ENCODE peak calls at places on chromosome 21, in six cellular contexts. Q, V, O, I, Y and F are unnamed samples.
A peak's percentile ranks its signal among the peaks of the same experiment; 100 is the strongest.

GRCh38 chr21:43367296-43367695 is 59.6 kb downstream of the SIK1 start:
- DNase-seq in Q (no peak), V (no peak), O (no peak), I (no peak), Y (no peak), F (no peak)

GRCh38 chr21:17925900-17926299 is 106.7 kb upstream of the C21orf91 start:
- DNase-seq in Q (peak; percentile 12), V (no peak), O (no peak), I (no peak), Y (peak; percentile 56), F (no peak)

GRCh38 chr21:35390013-35390776 is 341.1 kb upstream of the RUNX1 start:
- DNase-seq in Q (no peak), V (no peak), O (no peak), I (no peak), Y (peak; percentile 89), F (no peak)

GRCh38 chr21:17780539-17780938 is 38.6 kb downstream of the C21orf91 start:
- DNase-seq in Q (no peak), V (no peak), O (no peak), I (no peak), Y (no peak), F (no peak)

GRCh38 chr21:34147835-34148804 is 74.7 kb downstream of the MRPS6 start:
- DNase-seq in Q (no peak), V (no peak), O (no peak), I (no peak), Y (no peak), F (no peak)

GRCh38 chr21:44282370-44282769 is 3.3 kb upstream of the AIRE start:
- DNase-seq in Q (no peak), V (no peak), O (no peak), I (no peak), Y (no peak), F (no peak)

GRCh38 chr21:42453301-42454220 is 42.5 kb downstream of the RSPH1 start:
- DNase-seq in Q (peak; percentile 25), V (no peak), O (no peak), I (no peak), Y (no peak), F (no peak)

GRCh38 chr21:23016617-23017016 is 2018.4 kb downstream of the NCAM2 start:
- DNase-seq in Q (peak; percentile 11), V (no peak), O (no peak), I (no peak), Y (peak; percentile 33), F (no peak)

GRCh38 chr21:45555557-45556301 is 13.5 kb upstream of the SLC19A1 start:
- DNase-seq in Q (peak; percentile 79), V (peak; percentile 78), O (peak; percentile 44), I (no peak), Y (peak; percentile 76), F (peak; percentile 78)

GRCh38 chr21:46050651-46051378 is 47.1 kb upstream of the COL6A2 start:
- DNase-seq in Q (no peak), V (no peak), O (no peak), I (no peak), Y (no peak), F (peak; percentile 8)

GRCh38 chr21:16913010-16913409 is 599.8 kb upstream of the CXADR start:
- DNase-seq in Q (no peak), V (no peak), O (no peak), I (no peak), Y (peak; percentile 14), F (no peak)

GRCh38 chr21:33847586-33848251 is 67.9 kb downstream of the ATP5PO start:
- DNase-seq in Q (no peak), V (no peak), O (no peak), I (no peak), Y (no peak), F (no peak)

GRCh38 chr21:42361286-42361685 is 5.0 kb downstream of the TFF1 start:
- DNase-seq in Q (no peak), V (no peak), O (no peak), I (no peak), Y (no peak), F (no peak)

GRCh38 chr21:40043423-40043822 is 176.2 kb downstream of the PCP4 start:
- DNase-seq in Q (no peak), V (no peak), O (no peak), I (no peak), Y (no peak), F (no peak)
- TF ChIP-seq CTCF in Q (no peak), V (peak; percentile 12), O (no peak), I (no peak), Y (no peak), F (no peak)

DNA sequence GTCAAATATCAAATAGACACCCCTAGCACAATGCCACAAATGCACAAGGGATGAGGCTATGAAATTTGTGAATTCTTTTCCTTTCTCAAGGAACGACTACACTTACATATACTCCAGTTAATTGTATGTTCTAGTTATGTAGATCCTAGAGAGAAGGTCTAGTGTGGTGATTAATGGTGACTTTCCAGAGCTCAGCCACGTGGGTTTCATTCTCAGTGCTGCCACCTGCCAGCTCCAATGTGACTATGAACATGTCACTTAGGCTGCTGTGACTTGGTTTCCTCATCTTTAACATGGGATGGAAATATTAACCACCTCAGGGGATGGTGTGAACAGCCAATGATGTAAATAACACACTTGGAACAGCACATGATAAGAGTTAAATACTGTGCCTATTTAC is 138.3 kb downstream of the APP start:
- DNase-seq in Q (no peak), V (no peak), O (no peak), I (no peak), Y (no peak), F (no peak)
- TF ChIP-seq CTCF in Q (no peak), V (peak; percentile 11), O (no peak), I (no peak), Y (no peak), F (no peak)

GRCh38 chr21:28750565-28750964 is 242.1 kb downstream of the LTN1 start:
- DNase-seq in Q (no peak), V (no peak), O (no peak), I (no peak), Y (no peak), F (no peak)

GRCh38 chr21:28754862-28755261 is 237.8 kb downstream of the LTN1 start:
- DNase-seq in Q (no peak), V (no peak), O (no peak), I (no peak), Y (no peak), F (no peak)

GRCh38 chr21:28754127-28754611 is 238.5 kb downstream of the LTN1 start:
- DNase-seq in Q (no peak), V (peak; percentile 84), O (peak; percentile 93), I (no peak), Y (no peak), F (no peak)

GRCh38 chr21:28747464-28747863 is 245.2 kb downstream of the LTN1 start:
- DNase-seq in Q (no peak), V (no peak), O (no peak), I (no peak), Y (no peak), F (no peak)

GRCh38 chr21:28752131-28752530 is 240.5 kb downstream of the LTN1 start:
- DNase-seq in Q (no peak), V (no peak), O (no peak), I (no peak), Y (no peak), F (no peak)
- TF ChIP-seq CTCF in Q (no peak), V (no peak), O (no peak), I (no peak), Y (no peak), F (no peak)

GRCh38 chr21:36727886-36728285 is 29.0 kb downstream of the SIM2 start:
- DNase-seq in Q (no peak), V (no peak), O (no peak), I (no peak), Y (no peak), F (no peak)
- TF ChIP-seq CTCF in Q (no peak), V (no peak), O (no peak), I (no peak), Y (no peak), F (no peak)